ENCODE peak calls at places on chromosomes 16 and 17, in seven cellular contexts. H is breast epithelium, E is sigmoid colon, C is transverse colon, U is K562, O is HCT116, Y is H1. I is an unnamed sample.

GRCh38 chr16:73385701-73386100 is 337.8 kb upstream of the ZFHX3 start:
- DNase-seq in H (no peak), E (no peak), C (no peak), U (no peak), O (no peak), Y (no peak), I (no peak)

GRCh38 chr16:22326771-22327445 is 29.7 kb downstream of the POLR3E start:
- DNase-seq in H (no peak), E (no peak), C (no peak), U (no peak), O (no peak), Y (no peak), I (no peak)

GRCh38 chr16:2471016-2471652 is at the start of gene NTN3:
- DNase-seq in H (no peak), E (no peak), C (no peak), U (peak; percentile 78), O (no peak), Y (no peak), I (no peak)

GRCh38 chr17:31830971-31831755 is 27.9 kb downstream of the COPRS start:
- DNase-seq in H (no peak), E (no peak), C (no peak), U (no peak), O (no peak), Y (no peak), I (no peak)

GRCh38 chr17:15452746-15453145 is 14.7 kb downstream of the CDRT4 start:
- DNase-seq in H (no peak), E (no peak), C (no peak), U (no peak), O (no peak), Y (no peak), I (no peak)

GRCh38 chr17:79969906-79970305 is 65.8 kb downstream of the TBC1D16 start:
- DNase-seq in H (no peak), E (no peak), C (no peak), U (no peak), O (no peak), Y (no peak), I (no peak)

GRCh38 chr17:50634123-50634914 is at the start of gene ABCC3:
- DNase-seq in H (peak; percentile 65), E (no peak), C (peak; percentile 85), U (no peak), O (no peak), Y (no peak), I (peak; percentile 75)

GRCh38 chr16:85330694-85331188 is 218.5 kb upstream of the CIBAR2 start:
- DNase-seq in H (no peak), E (no peak), C (no peak), U (peak; percentile 86), O (peak; percentile 86), Y (no peak), I (no peak)

GRCh38 chr16:685967-686366 is 1.8 kb upstream of the JMJD8 start:
- DNase-seq in H (no peak), E (no peak), C (peak; percentile 64), U (no peak), O (no peak), Y (no peak), I (peak; percentile 76)

GRCh38 chr16:74226361-74226979 is 70.1 kb upstream of the PSMD7 start:
- DNase-seq in H (no peak), E (no peak), C (no peak), U (no peak), O (peak; percentile 16), Y (no peak), I (no peak)

GRCh38 chr17:58535431-58535830 is 21.0 kb upstream of the MTMR4 start:
- DNase-seq in H (no peak), E (no peak), C (no peak), U (no peak), O (peak; percentile 56), Y (no peak), I (no peak)

GRCh38 chr16:89554343-89554742 is 6.1 kb upstream of the RPL13 start:
- DNase-seq in H (no peak), E (no peak), C (no peak), U (no peak), O (no peak), Y (no peak), I (no peak)

GRCh38 chr16:87581867-87582220 is 20.5 kb upstream of the JPH3 start:
- DNase-seq in H (no peak), E (peak; percentile 93), C (peak; percentile 60), U (peak; percentile 72), O (peak; percentile 51), Y (no peak), I (peak; percentile 56)

GRCh38 chr17:65121368-65121767 is 15.8 kb upstream of the RGS9 start:
- DNase-seq in H (no peak), E (no peak), C (no peak), U (no peak), O (no peak), Y (no peak), I (no peak)

GRCh38 chr17:27975146-27976011 is 67.1 kb upstream of the NLK start:
- DNase-seq in H (no peak), E (no peak), C (no peak), U (no peak), O (no peak), Y (no peak), I (no peak)

GRCh38 chr16:81866820-81867440 is 87.8 kb downstream of the PLCG2 start:
- DNase-seq in H (no peak), E (no peak), C (peak; percentile 59), U (no peak), O (no peak), Y (no peak), I (peak; percentile 55)

GRCh38 chr17:62792122-62792800 is 15.9 kb downstream of the MARCHF10 start:
- DNase-seq in H (no peak), E (no peak), C (no peak), U (no peak), O (peak; percentile 61), Y (no peak), I (no peak)

GRCh38 chr17:12386240-12386639 is 279.4 kb upstream of the MYOCD start:
- DNase-seq in H (no peak), E (no peak), C (no peak), U (no peak), O (no peak), Y (no peak), I (no peak)

GRCh38 chr17:78256705-78257559 is 25.5 kb downstream of the TMEM235 start:
- DNase-seq in H (no peak), E (no peak), C (no peak), U (no peak), O (no peak), Y (no peak), I (no peak)

GRCh38 chr17:78255029-78255656 is 23.7 kb downstream of the TMEM235 start:
- DNase-seq in H (no peak), E (no peak), C (no peak), U (no peak), O (no peak), Y (no peak), I (no peak)

GRCh38 chr17:78258323-78259229 is 27.1 kb downstream of the TMEM235 start:
- DNase-seq in H (no peak), E (no peak), C (no peak), U (peak; percentile 90), O (no peak), Y (no peak), I (peak; percentile 63)

GRCh38 chr17:78255953-78256704 is 24.7 kb downstream of the TMEM235 start:
- DNase-seq in H (no peak), E (no peak), C (no peak), U (no peak), O (no peak), Y (no peak), I (no peak)

GRCh38 chr17:78257810-78258322 is 26.4 kb downstream of the TMEM235 start:
- DNase-seq in H (no peak), E (no peak), C (no peak), U (no peak), O (no peak), Y (no peak), I (peak; percentile 38)
- TF ChIP-seq POLR2AphosphoS5 in H (no peak), E (no peak), C (no peak), U (no peak), O (no peak), Y (no peak), I (no peak)

GRCh38 chr17:7842950-7843535 is 9.0 kb downstream of the KDM6B start:
- DNase-seq in H (peak; percentile 72), E (peak; percentile 92), C (peak; percentile 75), U (no peak), O (no peak), Y (no peak), I (peak; percentile 72)
- TF ChIP-seq POLR2A in H (peak; percentile 12), E (peak; percentile 38), C (no peak), U (peak; percentile 50), O (no peak), Y (no peak), I (no peak)

GRCh38 chr17:19753049-19753444 is 4.9 kb upstream of the ALDH3A1 start:
- DNase-seq in H (peak; percentile 77), E (peak; percentile 90), C (peak; percentile 80), U (no peak), O (peak; percentile 79), Y (no peak), I (peak; percentile 91)
- TF ChIP-seq POLR2AphosphoS5 in H (peak; percentile 49), E (peak; percentile 55), C (peak; percentile 67), U (no peak), O (peak; percentile 79), Y (no peak), I (peak; percentile 95)

GRCh38 chr16:53207810-53208752 is 153.3 kb downstream of the CHD9 start:
- DNase-seq in H (no peak), E (no peak), C (peak; percentile 32), U (peak; percentile 63), O (peak; percentile 19), Y (peak; percentile 31), I (peak; percentile 39)
- TF ChIP-seq POLR2A in H (no peak), E (no peak), C (no peak), U (peak; percentile 80), O (peak; percentile 51), Y (peak; percentile 95), I (no peak)

GRCh38 chr17:4709794-4710692 is at the start of gene ARRB2:
- DNase-seq in H (peak; percentile 96), E (peak; percentile 99), C (peak; percentile 97), U (peak; percentile 90), O (peak; percentile 96), Y (peak; percentile 90), I (peak; percentile 99)
- TF ChIP-seq POLR2AphosphoS5 in H (peak; percentile 34), E (peak; percentile 70), C (peak; percentile 77), U (no peak), O (no peak), Y (peak; percentile 50), I (peak; percentile 76)